ENCODE peak calls at places on chromosomes 16 and 17, in nine cellular contexts. One of them, this sample, is unnamed.

GRCh38 chr17:15490634-15491261 is 23.3 kb upstream of the CDRT4 start:
- DNase-seq in GM04503: peak
- DNase-seq in lower lobe of right lung: no peak
- DNase-seq in activated T-helper 2 cell treated with anti-CD3 and anti-CD28 coated beads, Interferon-gamma antibody, Interleukin-2, Interleukin-4, amounts not matched to agents 10 μg/mL and 5 μg/mL and 100 μg/mL, durations not matched to agents 14 hours and 24 hours and 36 hours: peak
- DNase-seq in H1: peak
- DNase-seq in cardiac septum: peak
- DNase-seq in NCI-H1436: no peak
- DNase-seq in GM12892: no peak
- DNase-seq in Peyer's patch: no peak
- DNase-seq in this sample: no peak

GRCh38 chr17:4782652-4783051 is 3.5 kb downstream of the VMO1 start:
- DNase-seq in NCI-H1436: no peak
- DNase-seq in GM04503: no peak
- DNase-seq in Peyer's patch: no peak
- DNase-seq in lower lobe of right lung: peak
- DNase-seq in activated T-helper 2 cell treated with anti-CD3 and anti-CD28 coated beads, Interferon-gamma antibody, Interleukin-2, Interleukin-4, amounts not matched to agents 10 μg/mL and 5 μg/mL and 100 μg/mL, durations not matched to agents 14 hours and 24 hours and 36 hours: no peak
- DNase-seq in cardiac septum: no peak
- DNase-seq in H1: no peak
- DNase-seq in GM12892: no peak
- DNase-seq in this sample: no peak

GRCh38 chr17:59893617-59894100 is 738 bp downstream of the RPS6KB1 start:
- DNase-seq in activated T-helper 2 cell treated with anti-CD3 and anti-CD28 coated beads, Interferon-gamma antibody, Interleukin-2, Interleukin-4, amounts not matched to agents 10 μg/mL and 5 μg/mL and 100 μg/mL, durations not matched to agents 14 hours and 24 hours and 36 hours: no peak
- DNase-seq in GM12892: no peak
- DNase-seq in NCI-H1436: peak
- DNase-seq in GM04503: no peak
- DNase-seq in H1: no peak
- DNase-seq in Peyer's patch: no peak
- DNase-seq in cardiac septum: no peak
- DNase-seq in lower lobe of right lung: no peak
- DNase-seq in this sample: no peak

GRCh38 chr17:38761612-38762011 is 9.1 kb downstream of the PSMB3 start:
- DNase-seq in NCI-H1436: no peak
- DNase-seq in GM04503: no peak
- DNase-seq in Peyer's patch: no peak
- DNase-seq in lower lobe of right lung: no peak
- DNase-seq in activated T-helper 2 cell treated with anti-CD3 and anti-CD28 coated beads, Interferon-gamma antibody, Interleukin-2, Interleukin-4, amounts not matched to agents 10 μg/mL and 5 μg/mL and 100 μg/mL, durations not matched to agents 14 hours and 24 hours and 36 hours: no peak
- DNase-seq in H1: no peak
- DNase-seq in GM12892: no peak
- DNase-seq in cardiac septum: no peak
- DNase-seq in this sample: no peak

GRCh38 chr17:43880420-43880991 is 26.8 kb downstream of the MPP2 start:
- DNase-seq in GM12892: peak
- DNase-seq in activated T-helper 2 cell treated with anti-CD3 and anti-CD28 coated beads, Interferon-gamma antibody, Interleukin-2, Interleukin-4, amounts not matched to agents 10 μg/mL and 5 μg/mL and 100 μg/mL, durations not matched to agents 14 hours and 24 hours and 36 hours: peak
- DNase-seq in NCI-H1436: peak
- DNase-seq in cardiac septum: no peak
- DNase-seq in lower lobe of right lung: peak
- DNase-seq in Peyer's patch: peak
- DNase-seq in H1: no peak
- DNase-seq in GM04503: no peak
- DNase-seq in this sample: peak

GRCh38 chr17:39629494-39629880 is 2.7 kb downstream of the PPP1R1B start:
- DNase-seq in GM12892: no peak
- DNase-seq in NCI-H1436: no peak
- DNase-seq in H1: no peak
- DNase-seq in cardiac septum: no peak
- DNase-seq in Peyer's patch: no peak
- DNase-seq in activated T-helper 2 cell treated with anti-CD3 and anti-CD28 coated beads, Interferon-gamma antibody, Interleukin-2, Interleukin-4, amounts not matched to agents 10 μg/mL and 5 μg/mL and 100 μg/mL, durations not matched to agents 14 hours and 24 hours and 36 hours: no peak
- DNase-seq in lower lobe of right lung: no peak
- DNase-seq in GM04503: no peak
- DNase-seq in this sample: no peak

GRCh38 chr17:36545093-36545464 is 360 bp downstream of the GGNBP2 start:
- DNase-seq in NCI-H1436: no peak
- DNase-seq in H1: peak
- DNase-seq in cardiac septum: no peak
- DNase-seq in lower lobe of right lung: no peak
- DNase-seq in GM12892: no peak
- DNase-seq in GM04503: no peak
- DNase-seq in Peyer's patch: no peak
- DNase-seq in activated T-helper 2 cell treated with anti-CD3 and anti-CD28 coated beads, Interferon-gamma antibody, Interleukin-2, Interleukin-4, amounts not matched to agents 10 μg/mL and 5 μg/mL and 100 μg/mL, durations not matched to agents 14 hours and 24 hours and 36 hours: no peak
- DNase-seq in this sample: no peak

GRCh38 chr16:11848842-11849241 is 2.5 kb downstream of the RSL1D1 start:
- DNase-seq in GM04503: no peak
- DNase-seq in activated T-helper 2 cell treated with anti-CD3 and anti-CD28 coated beads, Interferon-gamma antibody, Interleukin-2, Interleukin-4, amounts not matched to agents 10 μg/mL and 5 μg/mL and 100 μg/mL, durations not matched to agents 14 hours and 24 hours and 36 hours: no peak
- DNase-seq in GM12892: no peak
- DNase-seq in Peyer's patch: no peak
- DNase-seq in H1: no peak
- DNase-seq in lower lobe of right lung: no peak
- DNase-seq in cardiac septum: no peak
- DNase-seq in NCI-H1436: no peak
- DNase-seq in this sample: no peak

GRCh38 chr16:80202831-80203230 is 338.0 kb upstream of the DYNLRB2 start:
- DNase-seq in GM12892: no peak
- DNase-seq in activated T-helper 2 cell treated with anti-CD3 and anti-CD28 coated beads, Interferon-gamma antibody, Interleukin-2, Interleukin-4, amounts not matched to agents 10 μg/mL and 5 μg/mL and 100 μg/mL, durations not matched to agents 14 hours and 24 hours and 36 hours: no peak
- DNase-seq in Peyer's patch: no peak
- DNase-seq in cardiac septum: no peak
- DNase-seq in NCI-H1436: no peak
- DNase-seq in lower lobe of right lung: no peak
- DNase-seq in H1: no peak
- DNase-seq in GM04503: no peak
- DNase-seq in this sample: no peak

GRCh38 chr17:27759528-27759927 is 40.8 kb downstream of the NOS2 start:
- DNase-seq in GM12892: no peak
- DNase-seq in activated T-helper 2 cell treated with anti-CD3 and anti-CD28 coated beads, Interferon-gamma antibody, Interleukin-2, Interleukin-4, amounts not matched to agents 10 μg/mL and 5 μg/mL and 100 μg/mL, durations not matched to agents 14 hours and 24 hours and 36 hours: no peak
- DNase-seq in Peyer's patch: no peak
- DNase-seq in NCI-H1436: no peak
- DNase-seq in lower lobe of right lung: no peak
- DNase-seq in GM04503: no peak
- DNase-seq in cardiac septum: no peak
- DNase-seq in H1: no peak
- DNase-seq in this sample: no peak